ENCODE peak calls at places on chromosome 19, in five cellular contexts. M is heart right ventricle, D is PC-3, V is epithelial cell of esophagus, F is ascending aorta. A is an unnamed sample.

GRCh38 chr19:30795727-30796126 is 423.5 kb downstream of the ZNF536 start:
- DNase-seq in M (no peak), D (no peak), V (no peak), F (no peak), A (no peak)

GRCh38 chr19:32580353-32580900 is 563 bp upstream of the PDCD5 start:
- DNase-seq in M (no peak), D (no peak), V (no peak), F (no peak), A (no peak)

GRCh38 chr19:15296841-15297415 is 35.4 kb downstream of the BRD4 start:
- DNase-seq in M (no peak), D (peak; percentile 63), V (no peak), F (no peak), A (no peak)

GRCh38 chr19:45322744-45323281 is at the start of gene CKM:
- DNase-seq in M (peak; percentile 79), D (no peak), V (no peak), F (no peak), A (no peak)

GRCh38 chr19:34963531-34964406 is at the start of gene ZNF792:
- DNase-seq in M (peak; percentile 76), D (peak; percentile 41), V (peak; percentile 33), F (no peak), A (peak; percentile 39)

GRCh38 chr19:5281588-5281987 is 59.0 kb downstream of the PTPRS start:
- DNase-seq in M (peak; percentile 76), D (no peak), V (no peak), F (no peak), A (no peak)

GRCh38 chr19:12208221-12208620 is 45.3 kb downstream of the ZNF136 start:
- DNase-seq in M (no peak), D (no peak), V (no peak), F (no peak), A (no peak)

GRCh38 chr19:13110099-13110610 is 6.4 kb downstream of the TRMT1 start:
- DNase-seq in M (no peak), D (no peak), V (no peak), F (no peak), A (no peak)

GRCh38 chr19:48596679-48597465 is 9.7 kb upstream of the SPACA4 start:
- DNase-seq in M (no peak), D (no peak), V (no peak), F (no peak), A (no peak)

GRCh38 chr19:28154077-28154476 is 1058.9 kb downstream of the UQCRFS1 start:
- DNase-seq in M (no peak), D (no peak), V (no peak), F (no peak), A (no peak)

GRCh38 chr19:40744554-40745401 is 5.5 kb downstream of the ACTMAP start:
- DNase-seq in M (no peak), D (no peak), V (no peak), F (no peak), A (peak; percentile 53)

DNA sequence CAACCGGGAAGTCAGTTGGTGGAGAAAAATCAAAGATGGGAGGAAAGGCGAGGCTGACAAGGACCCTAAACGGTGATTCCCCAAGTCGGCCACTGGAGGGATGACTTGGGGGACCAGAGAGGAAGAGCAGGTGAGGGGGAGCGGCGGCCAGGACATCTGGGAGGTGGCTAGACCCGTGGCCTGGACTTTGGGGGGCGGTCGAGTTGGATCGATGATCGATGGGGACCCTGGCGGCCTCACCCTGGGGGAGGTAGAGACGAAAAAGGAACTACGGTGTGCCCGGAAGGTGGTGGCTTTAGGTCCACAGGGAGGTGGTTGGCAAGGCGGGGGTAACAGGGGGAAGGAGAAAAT is 7.6 kb upstream of the CIRBP start:
- DNase-seq in M (no peak), D (no peak), V (no peak), F (no peak), A (no peak)
- TF ChIP-seq CTCF in M (no peak), D (peak; percentile 19), V (no peak), F (peak; percentile 25), A (peak; percentile 14)

DNA sequence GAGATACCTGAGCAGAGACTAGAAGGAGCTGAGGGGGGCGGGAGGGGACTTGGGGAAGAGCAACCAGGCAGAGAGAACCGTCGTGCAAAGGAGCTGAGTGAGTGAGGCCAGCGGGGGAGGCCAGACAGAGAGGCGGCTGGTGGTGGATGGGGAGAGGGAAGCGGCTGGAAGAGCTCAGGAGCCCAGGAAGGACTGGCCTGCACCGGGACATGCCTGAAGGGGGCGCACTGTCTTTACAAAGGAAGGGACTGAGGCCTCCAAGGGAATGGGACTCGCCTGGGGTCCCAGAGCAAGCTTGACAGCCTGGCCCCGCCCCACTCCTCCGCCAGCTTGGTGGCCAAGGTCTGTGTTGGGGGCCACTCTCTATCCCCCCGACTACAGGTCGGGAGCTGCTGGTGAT is 14.9 kb downstream of the ONECUT3 start:
- DNase-seq in M (no peak), D (no peak), V (no peak), F (no peak), A (no peak)
- H3K4me3 ChIP-seq in M (no peak overlapping the region), D (no peak overlapping the region), V (no peak overlapping the region), F (no peak overlapping the region), A (no peak overlapping the region)

GRCh38 chr19:2479556-2480194 is 3.7 kb downstream of the GADD45B start:
- DNase-seq in M (no peak), D (no peak), V (no peak), F (no peak), A (no peak)
- TF ChIP-seq CTCF in M (no peak), D (no peak), V (peak; percentile 54), F (peak; percentile 2), A (peak; percentile 44)

DNA sequence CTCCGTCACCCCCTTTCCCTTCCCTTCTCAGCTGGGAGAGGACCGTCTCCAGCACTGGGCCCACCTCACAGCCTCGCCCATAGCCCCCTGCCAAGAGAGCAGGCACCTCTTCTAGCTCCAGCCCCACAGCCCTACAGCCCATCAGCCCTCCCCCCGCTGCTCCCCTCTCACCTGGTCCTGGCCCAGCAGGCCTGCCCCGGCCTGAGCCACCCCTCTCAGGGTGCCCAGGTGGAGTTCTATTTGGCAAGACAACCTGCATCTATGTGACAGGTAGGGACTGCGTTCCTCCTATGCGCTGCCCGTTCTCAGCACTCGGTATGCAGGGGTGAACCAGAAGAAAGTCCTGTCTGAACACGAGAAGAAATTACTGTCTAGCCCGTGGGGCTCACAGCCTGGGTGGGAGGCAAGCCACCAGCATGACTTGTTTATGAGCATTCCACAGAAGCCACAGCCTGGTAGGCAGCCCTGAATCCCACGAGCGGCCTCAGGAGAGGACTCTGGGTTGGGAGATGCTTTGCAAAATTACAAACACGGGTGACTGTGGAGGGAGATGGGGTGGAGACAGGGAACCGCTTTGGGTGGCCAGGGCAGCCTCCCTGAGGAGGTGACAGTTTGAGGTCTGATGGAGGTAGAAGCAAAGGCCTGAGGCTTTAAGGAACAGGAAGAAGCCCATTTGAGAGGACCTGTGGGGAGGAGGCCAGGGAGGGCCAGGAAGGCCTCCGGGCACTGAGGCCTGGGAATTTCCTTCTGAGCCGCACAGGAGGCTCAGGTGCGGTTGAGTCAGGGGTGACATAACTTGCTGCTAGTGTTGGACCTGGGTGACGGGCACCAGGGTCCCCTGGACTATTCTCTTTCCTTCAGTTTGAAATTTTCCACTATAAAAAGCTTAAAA is 1.2 kb upstream of the PLEKHF1 start:
- DNase-seq in M (no peak), D (peak; percentile 78), V (peak; percentile 93), F (no peak), A (peak; percentile 52)
- H3K4me3 ChIP-seq in M (peak overlapping the region; percentile 95), D (peak overlapping the region; percentile 85), V (no peak overlapping the region), F (no peak overlapping the region), A (no peak overlapping the region)

GRCh38 chr19:17719730-17720486 is 628 bp downstream of the MAP1S start:
- DNase-seq in M (peak; percentile 24), D (peak; percentile 34), V (peak; percentile 83), F (no peak), A (no peak)

GRCh38 chr19:17718467-17718987 is 753 bp upstream of the MAP1S start:
- DNase-seq in M (no peak), D (peak; percentile 23), V (peak; percentile 30), F (no peak), A (no peak)

GRCh38 chr19:17718988-17719711 is at the start of gene MAP1S:
- DNase-seq in M (peak; percentile 72), D (peak; percentile 47), V (peak; percentile 30), F (no peak), A (peak; percentile 52)

GRCh38 chr19:17720487-17720839 is 1.2 kb downstream of the MAP1S start:
- DNase-seq in M (no peak), D (no peak), V (no peak), F (no peak), A (no peak)

GRCh38 chr19:17716309-17716929 is 2.9 kb upstream of the MAP1S start:
- DNase-seq in M (no peak), D (no peak), V (no peak), F (no peak), A (no peak)
- TF ChIP-seq CTCF in M (no peak), D (peak; percentile 45), V (no peak), F (no peak), A (peak; percentile 35)

GRCh38 chr19:38975214-38975860 is at the start of gene FBXO17:
- DNase-seq in M (peak; percentile 61), D (no peak), V (peak; percentile 49), F (no peak), A (peak; percentile 63)
- H3K4me3 ChIP-seq in M (peak within 1 kb of the TSS; percentile 58), D (no peak within 1 kb of the TSS), V (peak within 1 kb of the TSS; percentile 58), F (peak within 1 kb of the TSS; percentile 75), A (peak within 1 kb of the TSS; percentile 80)

DNA sequence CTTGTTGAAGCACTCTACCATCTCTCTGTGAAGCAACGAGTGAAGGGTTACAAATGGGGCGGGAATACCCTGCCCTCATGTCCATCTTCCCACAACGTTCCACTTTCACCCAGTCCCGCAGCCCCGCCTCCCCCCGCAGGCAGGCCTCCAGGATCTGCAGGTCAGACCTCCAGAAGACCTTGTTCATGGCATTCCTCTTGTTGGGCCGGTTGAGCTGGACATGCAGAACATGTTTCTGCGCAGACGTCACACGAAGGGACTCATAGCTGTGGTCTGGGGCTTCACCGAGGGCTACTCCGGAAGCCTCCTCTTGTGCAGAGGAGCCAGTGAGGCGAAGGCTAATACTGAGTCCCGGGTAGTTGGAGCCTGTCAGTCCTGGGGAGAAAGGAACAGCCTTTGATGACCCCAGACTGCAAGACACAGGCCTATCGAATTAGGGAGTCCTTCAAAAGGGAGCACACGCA is 420 bp downstream of the ECH1 start:
- DNase-seq in M (peak; percentile 75), D (peak; percentile 91), V (peak; percentile 80), F (peak; percentile 45), A (peak; percentile 99)
- TF ChIP-seq CTCF in M (no peak), D (no peak), V (no peak), F (no peak), A (no peak)

DNA sequence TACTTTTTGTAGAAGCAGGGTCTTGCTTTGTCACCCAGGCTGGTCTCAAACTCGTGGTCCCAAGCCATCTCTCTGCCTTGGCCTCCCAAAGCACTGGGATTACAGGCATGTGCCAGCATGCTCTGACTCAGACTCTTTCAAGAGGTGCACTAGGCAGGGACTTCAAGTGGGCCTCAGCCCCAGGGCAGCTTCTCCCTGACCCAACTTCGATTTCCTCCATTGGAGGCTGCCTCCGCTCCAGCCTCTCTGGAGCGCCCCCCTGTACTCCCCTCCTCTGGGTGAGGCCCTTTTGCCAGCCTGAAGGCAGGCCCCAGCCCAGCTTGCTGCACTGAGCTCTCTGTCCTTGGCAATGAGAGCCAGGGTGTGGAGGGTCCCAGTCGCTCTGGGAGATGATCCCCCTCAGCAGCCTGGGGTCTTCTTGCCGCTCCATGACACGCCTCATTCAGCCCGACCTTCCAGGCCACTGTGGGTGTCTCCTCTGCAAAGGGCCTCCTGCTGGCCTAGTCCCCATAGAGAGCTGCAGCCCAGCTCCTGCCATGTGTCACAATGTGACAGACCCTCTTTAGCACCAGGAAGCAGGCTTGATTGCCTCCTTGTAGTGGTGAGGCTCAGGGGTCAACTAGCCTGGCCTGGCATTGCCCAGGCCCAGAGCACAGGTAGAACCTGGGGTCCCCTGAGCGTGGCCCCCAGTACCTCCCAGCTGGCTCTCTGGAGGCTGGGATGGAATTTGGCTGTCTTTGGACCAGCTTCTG is 16.4 kb downstream of the CARM1 start:
- DNase-seq in M (no peak), D (no peak), V (peak; percentile 48), F (no peak), A (no peak)
- H3K4me3 ChIP-seq in M (no peak overlapping the region), D (no peak overlapping the region), V (no peak overlapping the region), F (no peak overlapping the region), A (no peak overlapping the region)

A was measured in choroid plexus epithelial cell.